ENCODE peak calls at places on chromosomes 4 and X, in ten cellular contexts. F is activated CD8-positive, alpha-beta T cell treated with anti-CD3 and anti-CD28 coated beads, Interleukin-2, amount 10 ng/mL, durations not matched to agents 7 days and 5 days; I is effector memory CD8-positive, alpha-beta T cell; Z is IMR-90; P is left ventricle myocardium superior; A is memory B cell; X is T-cell; Q is pancreas; R is sciatic nerve; B is HepG2. C is an unnamed sample.

GRCh38 chr4:54165438-54165837 is 63.7 kb upstream of the PDGFRA start:
- ATAC-seq in Q (peak), B (no peak), F (no peak), P (peak), R (no peak), X (no peak), A (no peak), Z (peak), I (no peak), C (peak)

GRCh38 chr4:4859010-4859798 is at the start of gene MSX1:
- ATAC-seq in F (peak), X (peak), I (peak), P (peak), Z (peak), Q (peak), R (peak), A (peak), B (peak), C (peak)

GRCh38 chr4:73080789-73081188 is 11.3 kb upstream of the COX18 start:
- ATAC-seq in F (no peak), I (no peak), P (peak), X (no peak), Q (no peak), Z (no peak), B (no peak), R (peak), A (no peak), C (no peak)

GRCh38 chr4:8410641-8411271 is 29.8 kb downstream of the ACOX3 start:
- ATAC-seq in Z (peak), P (peak), A (no peak), F (no peak), Q (peak), X (no peak), B (peak), R (peak), I (no peak), C (peak)

GRCh38 chr4:73068496-73069337 is 799 bp downstream of the COX18 start:
- ATAC-seq in R (no peak), I (no peak), P (peak), F (no peak), Z (peak), Q (peak), A (no peak), B (peak), X (no peak), C (no peak)

GRCh38 chr4:110411599-110412011 is 64.3 kb upstream of the ENPEP start:
- ATAC-seq in Q (no peak), I (no peak), X (no peak), F (no peak), B (no peak), Z (no peak), R (no peak), A (no peak), P (no peak), C (no peak)

GRCh38 chr4:74682567-74683359 is 111.6 kb downstream of the BTC start:
- ATAC-seq in Q (peak), A (no peak), B (peak), R (no peak), P (no peak), Z (peak), X (no peak), F (no peak), I (no peak), C (peak)

GRCh38 chr4:145957307-145957706 is 18.7 kb upstream of the ZNF827 start:
- ATAC-seq in F (no peak), Z (no peak), I (no peak), A (no peak), P (no peak), B (no peak), X (no peak), R (no peak), Q (no peak), C (no peak)

GRCh38 chr4:140136509-140136908 is 17.5 kb downstream of the MAML3 start:
- ATAC-seq in X (no peak), Z (no peak), P (no peak), Q (no peak), I (no peak), B (no peak), R (no peak), F (no peak), A (no peak), C (no peak)

GRCh38 chr4:77367638-77368037 is 210.6 kb downstream of the CCNG2 start:
- ATAC-seq in I (no peak), R (no peak), P (no peak), Q (peak), F (no peak), A (peak), X (no peak), Z (no peak), B (no peak), C (no peak)

GRCh38 chr4:59762344-59762743 is 1437.8 kb upstream of the ADGRL3 start:
- ATAC-seq in A (no peak), X (no peak), F (no peak), B (no peak), Q (no peak), P (no peak), R (no peak), Z (no peak), I (no peak), C (no peak)

GRCh38 chr4:51925307-51925706 is 82.4 kb downstream of the DCUN1D4 start:
- ATAC-seq in X (no peak), P (no peak), B (peak), R (no peak), Z (no peak), A (no peak), Q (no peak), I (no peak), F (no peak), C (no peak)

GRCh38 chrX:9906919-9907318 is 60.2 kb upstream of the CLDN34 start:
- ATAC-seq in A (no peak), I (no peak), P (no peak), B (no peak), Q (peak), R (no peak), Z (no peak), X (no peak), F (no peak), C (no peak)

GRCh38 chrX:119523664-119524184 is 41.5 kb downstream of the STEEP1 start:
- ATAC-seq in F (no peak), B (no peak), I (no peak), R (no peak), Z (no peak), Q (no peak), P (no peak), X (no peak), A (no peak), C (no peak)

GRCh38 chrX:29617725-29618124 is 597.6 kb upstream of the MAGEB2 start:
- ATAC-seq in P (no peak), X (no peak), F (no peak), Q (no peak), Z (peak), R (no peak), I (no peak), A (no peak), B (no peak), C (no peak)